ENCODE peak calls at places on chromosomes 12 and 14, in six cellular contexts. R is AG08396, I is GM13977, B is endothelial cell of umbilical vein, O is NCI-H2081, K is neural crest cell. E is an unnamed sample.

GRCh38 chr12:120159509-120160237 is 34.8 kb downstream of the GCN1 start:
- DNase-seq in R (no peak), I (no peak), B (no peak), O (no peak), K (no peak), E (no peak)

GRCh38 chr14:35220027-35220676 is 72.0 kb upstream of the PSMA6 start:
- DNase-seq in R (no peak), I (no peak), B (no peak), O (no peak), K (no peak), E (no peak)

GRCh38 chr12:14843425-14843887 is at the start of gene ART4:
- DNase-seq in R (no peak), I (no peak), B (peak; percentile 96), O (no peak), K (no peak), E (no peak)

GRCh38 chr14:48665077-48665784 is 920.9 kb downstream of the RPS29 start:
- DNase-seq in R (no peak), I (no peak), B (no peak), O (no peak), K (no peak), E (no peak)

GRCh38 chr12:111313833-111314259 is 55.0 kb downstream of the PHETA1 start:
- DNase-seq in R (peak; percentile 93), I (peak; percentile 93), B (peak; percentile 71), O (peak; percentile 69), K (peak; percentile 92), E (peak; percentile 91)

GRCh38 chr12:64229240-64229639 is 7.1 kb upstream of the KICS2 start:
- DNase-seq in R (no peak), I (no peak), B (no peak), O (no peak), K (no peak), E (no peak)

GRCh38 chr12:12901158-12901791 is 9.9 kb downstream of the GPRC5A start:
- DNase-seq in R (peak; percentile 48), I (no peak), B (peak; percentile 71), O (no peak), K (no peak), E (no peak)

GRCh38 chr12:47813491-47814196 is 6.1 kb downstream of the HDAC7 start:
- DNase-seq in R (no peak), I (peak; percentile 77), B (peak; percentile 55), O (no peak), K (no peak), E (no peak)

GRCh38 chr12:90262261-90262660 is 553.6 kb upstream of the ATP2B1 start:
- DNase-seq in R (peak; percentile 10), I (no peak), B (no peak), O (no peak), K (no peak), E (no peak)

GRCh38 chr14:93031505-93032300 is 84.0 kb downstream of the ITPK1 start:
- DNase-seq in R (no peak), I (no peak), B (no peak), O (no peak), K (no peak), E (no peak)

GRCh38 chr14:55807059-55807499 is 227.1 kb downstream of the KTN1 start:
- DNase-seq in R (no peak), I (no peak), B (peak; percentile 98), O (peak; percentile 84), K (no peak), E (no peak)

GRCh38 chr14:89401783-89402182 is 15.2 kb downstream of the FOXN3 start:
- DNase-seq in R (no peak), I (no peak), B (no peak), O (no peak), K (no peak), E (no peak)

GRCh38 chr14:92121207-92121669 is 268 bp downstream of the NDUFB1 start:
- DNase-seq in R (peak; percentile 43), I (peak; percentile 64), B (peak; percentile 70), O (no peak), K (peak; percentile 5), E (no peak)

GRCh38 chr12:1369942-1370620 is 224.3 kb downstream of the FBXL14 start:
- DNase-seq in R (no peak), I (no peak), B (no peak), O (no peak), K (no peak), E (no peak)

E was measured in D341Med.